ENCODE peak calls at places on chromosomes 16 and 17, in six cellular contexts. One of them, this sample, is unnamed.

GRCh38 chr16:27428035-27428785 is 26.2 kb downstream of the IL21R start:
- DNase-seq in lower leg skin: peak
- DNase-seq in Panc1: no peak
- DNase-seq in progenitor cell of endocrine pancreas: peak
- DNase-seq in cardiac fibroblast: no peak
- DNase-seq in coronary artery: peak
- DNase-seq in this sample: no peak

GRCh38 chr16:80346160-80346632 is 194.6 kb upstream of the DYNLRB2 start:
- DNase-seq in progenitor cell of endocrine pancreas: no peak
- DNase-seq in Panc1: no peak
- DNase-seq in coronary artery: peak
- DNase-seq in cardiac fibroblast: peak
- DNase-seq in lower leg skin: no peak
- DNase-seq in this sample: peak

GRCh38 chr16:82625066-82625968 is 1.5 kb upstream of the CDH13 start:
- DNase-seq in lower leg skin: no peak
- DNase-seq in progenitor cell of endocrine pancreas: no peak
- DNase-seq in cardiac fibroblast: no peak
- DNase-seq in Panc1: no peak
- DNase-seq in coronary artery: no peak
- DNase-seq in this sample: no peak

GRCh38 chr16:26667271-26667703 is 399.4 kb upstream of the C16orf82 start:
- DNase-seq in Panc1: no peak
- DNase-seq in coronary artery: no peak
- DNase-seq in progenitor cell of endocrine pancreas: no peak
- DNase-seq in cardiac fibroblast: no peak
- DNase-seq in lower leg skin: no peak
- DNase-seq in this sample: no peak

GRCh38 chr16:87129771-87130170 is 187.4 kb downstream of the C16orf95 start:
- DNase-seq in progenitor cell of endocrine pancreas: no peak
- DNase-seq in coronary artery: no peak
- DNase-seq in cardiac fibroblast: peak
- DNase-seq in lower leg skin: no peak
- DNase-seq in Panc1: no peak
- DNase-seq in this sample: no peak

GRCh38 chr17:58200024-58200633 is 7.6 kb downstream of the EPX start:
- DNase-seq in coronary artery: no peak
- DNase-seq in progenitor cell of endocrine pancreas: peak
- DNase-seq in lower leg skin: no peak
- DNase-seq in cardiac fibroblast: peak
- DNase-seq in Panc1: no peak
- DNase-seq in this sample: peak

GRCh38 chr17:32015245-32016013 is 8.2 kb downstream of the LRRC37B start:
- DNase-seq in Panc1: peak
- DNase-seq in cardiac fibroblast: no peak
- DNase-seq in progenitor cell of endocrine pancreas: no peak
- DNase-seq in lower leg skin: no peak
- DNase-seq in coronary artery: no peak
- DNase-seq in this sample: no peak

GRCh38 chr16:3119286-3119685 is 6.9 kb downstream of the ZNF205 start:
- DNase-seq in cardiac fibroblast: no peak
- DNase-seq in lower leg skin: no peak
- DNase-seq in Panc1: no peak
- DNase-seq in progenitor cell of endocrine pancreas: no peak
- DNase-seq in coronary artery: no peak
- DNase-seq in this sample: no peak

GRCh38 chr17:20852541-20853370 is 190.1 kb downstream of the USP22 start:
- DNase-seq in lower leg skin: peak
- DNase-seq in Panc1: no peak
- DNase-seq in coronary artery: no peak
- DNase-seq in cardiac fibroblast: peak
- DNase-seq in progenitor cell of endocrine pancreas: no peak
- DNase-seq in this sample: no peak

DNA sequence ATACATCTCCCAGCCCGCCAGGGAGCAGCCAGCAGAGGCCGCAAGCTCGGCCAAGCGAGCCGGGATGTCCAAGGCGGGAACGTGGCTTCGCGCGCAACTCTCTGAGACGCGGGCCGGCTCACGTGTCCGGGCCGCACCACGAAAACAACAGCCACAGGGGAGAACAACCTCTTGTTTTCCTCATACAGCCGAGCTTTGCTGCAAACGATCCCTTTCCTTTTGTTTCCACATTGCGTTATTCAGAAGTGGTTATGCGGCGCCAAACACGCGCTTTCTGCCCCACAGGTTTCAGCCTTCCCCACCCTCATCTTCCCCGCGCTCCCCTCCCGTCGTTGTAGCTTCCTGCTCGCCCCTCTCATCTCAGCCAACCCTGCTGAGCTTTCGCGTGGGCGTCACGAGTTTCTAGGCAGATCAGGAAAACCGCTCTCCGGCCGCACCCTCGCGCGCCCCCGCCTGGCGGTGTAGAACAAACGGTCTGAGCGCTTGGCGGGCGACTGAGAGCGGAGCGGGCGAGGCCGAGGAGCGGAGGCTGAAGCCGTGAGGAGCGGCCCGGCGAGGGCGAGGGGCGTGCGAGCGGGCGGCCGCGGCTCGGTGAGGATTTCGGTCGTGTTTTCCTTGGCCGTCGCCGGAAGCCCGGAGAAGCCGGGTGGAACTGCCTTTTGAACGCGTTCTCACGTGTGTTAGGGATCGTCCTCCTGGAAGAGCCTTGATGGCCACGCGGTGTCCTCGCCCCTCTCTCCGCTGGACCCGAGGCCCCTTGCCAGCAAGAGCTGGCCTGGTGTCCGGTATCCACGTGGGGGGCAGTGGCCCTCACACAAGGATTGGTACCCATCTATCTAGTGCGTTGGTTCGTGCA is 6.6 kb upstream of the SMARCD2 start:
- DNase-seq in progenitor cell of endocrine pancreas: peak
- DNase-seq in cardiac fibroblast: peak
- DNase-seq in lower leg skin: peak
- DNase-seq in Panc1: peak
- DNase-seq in coronary artery: peak
- DNase-seq in this sample: peak
- TF ChIP-seq CTCF in progenitor cell of endocrine pancreas: peak
- TF ChIP-seq CTCF in cardiac fibroblast: peak
- TF ChIP-seq CTCF in lower leg skin: no peak
- TF ChIP-seq CTCF in Panc1: peak
- TF ChIP-seq CTCF in coronary artery: peak
- TF ChIP-seq CTCF in this sample: peak

GRCh38 chr17:74536890-74537289 is 5.6 kb upstream of the CD300LB start:
- DNase-seq in progenitor cell of endocrine pancreas: no peak
- DNase-seq in Panc1: no peak
- DNase-seq in cardiac fibroblast: no peak
- DNase-seq in coronary artery: no peak
- DNase-seq in lower leg skin: no peak
- DNase-seq in this sample: no peak
- TF ChIP-seq CTCF in progenitor cell of endocrine pancreas: no peak
- TF ChIP-seq CTCF in Panc1: no peak
- TF ChIP-seq CTCF in cardiac fibroblast: no peak
- TF ChIP-seq CTCF in coronary artery: no peak
- TF ChIP-seq CTCF in lower leg skin: no peak
- TF ChIP-seq CTCF in this sample: no peak

GRCh38 chr17:38343608-38343980 is at the start of gene GPR179:
- DNase-seq in Panc1: no peak
- DNase-seq in progenitor cell of endocrine pancreas: no peak
- DNase-seq in coronary artery: no peak
- DNase-seq in lower leg skin: no peak
- DNase-seq in cardiac fibroblast: no peak
- DNase-seq in this sample: no peak

GRCh38 chr17:38339891-38340290 is 3.9 kb downstream of the GPR179 start:
- DNase-seq in progenitor cell of endocrine pancreas: no peak
- DNase-seq in lower leg skin: no peak
- DNase-seq in Panc1: no peak
- DNase-seq in cardiac fibroblast: no peak
- DNase-seq in coronary artery: no peak
- DNase-seq in this sample: no peak

GRCh38 chr17:38338535-38338934 is 5.2 kb downstream of the GPR179 start:
- DNase-seq in cardiac fibroblast: no peak
- DNase-seq in Panc1: no peak
- DNase-seq in lower leg skin: no peak
- DNase-seq in progenitor cell of endocrine pancreas: no peak
- DNase-seq in coronary artery: no peak
- DNase-seq in this sample: no peak

GRCh38 chr17:38342886-38343607 is 709 bp downstream of the GPR179 start:
- DNase-seq in coronary artery: no peak
- DNase-seq in Panc1: no peak
- DNase-seq in cardiac fibroblast: no peak
- DNase-seq in lower leg skin: no peak
- DNase-seq in progenitor cell of endocrine pancreas: no peak
- DNase-seq in this sample: no peak

GRCh38 chr17:38341035-38341721 is 2.6 kb downstream of the GPR179 start:
- DNase-seq in progenitor cell of endocrine pancreas: no peak
- DNase-seq in cardiac fibroblast: peak
- DNase-seq in coronary artery: no peak
- DNase-seq in Panc1: no peak
- DNase-seq in lower leg skin: no peak
- DNase-seq in this sample: no peak
- TF ChIP-seq CTCF in progenitor cell of endocrine pancreas: no peak
- TF ChIP-seq CTCF in cardiac fibroblast: no peak
- TF ChIP-seq CTCF in coronary artery: no peak
- TF ChIP-seq CTCF in Panc1: no peak
- TF ChIP-seq CTCF in lower leg skin: no peak
- TF ChIP-seq CTCF in this sample: no peak

DNA sequence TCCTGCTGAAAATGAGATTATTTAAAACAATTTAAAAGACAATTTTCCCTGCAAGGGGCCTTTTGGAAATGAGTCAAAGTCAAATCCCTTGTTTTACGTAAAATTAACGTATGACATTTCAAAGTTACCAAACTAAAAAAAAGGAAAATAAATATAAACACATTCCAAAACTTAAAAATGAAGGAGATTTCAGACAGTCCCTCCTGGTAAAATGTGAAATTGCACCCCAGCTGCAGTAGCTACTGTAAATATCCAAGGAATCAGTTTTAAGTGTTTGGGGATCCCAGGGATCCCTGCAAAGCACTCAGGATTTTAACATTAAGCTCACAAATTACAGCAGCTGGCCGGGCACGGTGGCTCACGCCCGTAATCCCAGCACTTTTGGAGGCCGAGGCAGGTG is 63.3 kb downstream of the NXN start:
- DNase-seq in Panc1: no peak
- DNase-seq in progenitor cell of endocrine pancreas: no peak
- DNase-seq in cardiac fibroblast: no peak
- DNase-seq in coronary artery: no peak
- DNase-seq in lower leg skin: no peak
- DNase-seq in this sample: no peak
- TF ChIP-seq CTCF in Panc1: no peak
- TF ChIP-seq CTCF in progenitor cell of endocrine pancreas: peak
- TF ChIP-seq CTCF in cardiac fibroblast: no peak
- TF ChIP-seq CTCF in coronary artery: no peak
- TF ChIP-seq CTCF in lower leg skin: no peak
- TF ChIP-seq CTCF in this sample: no peak

DNA sequence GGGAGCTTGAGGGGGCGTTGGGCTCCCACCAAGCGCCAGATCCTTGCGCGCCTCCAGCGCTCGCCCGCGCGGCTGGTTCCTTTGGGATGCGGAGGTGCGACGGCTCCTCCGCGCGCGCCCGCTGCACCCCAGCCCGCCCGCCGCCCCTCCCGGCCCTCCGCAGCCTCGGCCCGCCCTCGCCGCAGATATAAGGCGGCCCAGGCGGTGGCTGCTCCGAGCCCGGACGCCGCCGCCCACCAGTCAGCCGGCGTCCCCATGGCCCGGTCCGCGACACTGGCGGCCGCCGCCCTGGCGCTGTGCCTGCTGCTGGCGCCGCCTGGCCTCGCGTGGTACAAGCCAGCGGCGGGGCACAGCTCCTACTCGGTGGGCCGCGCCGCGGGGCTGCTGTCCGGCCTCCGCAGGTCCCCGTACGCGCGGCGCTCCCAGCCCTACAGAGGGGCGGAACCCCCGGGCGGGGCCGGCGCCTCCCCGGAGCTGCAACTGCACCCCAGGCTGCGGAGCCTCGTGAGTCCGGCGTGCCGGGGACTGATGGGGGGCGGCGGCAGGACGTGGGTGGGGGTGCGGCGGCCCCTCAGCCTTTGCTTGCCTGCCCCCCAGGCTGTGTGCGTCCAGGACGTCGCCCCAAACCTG is at the start of gene NPB:
- DNase-seq in cardiac fibroblast: no peak
- DNase-seq in lower leg skin: no peak
- DNase-seq in coronary artery: no peak
- DNase-seq in Panc1: no peak
- DNase-seq in progenitor cell of endocrine pancreas: no peak
- DNase-seq in this sample: no peak
- TF ChIP-seq CTCF in cardiac fibroblast: no peak
- TF ChIP-seq CTCF in lower leg skin: no peak
- TF ChIP-seq CTCF in coronary artery: no peak
- TF ChIP-seq CTCF in Panc1: no peak
- TF ChIP-seq CTCF in progenitor cell of endocrine pancreas: no peak
- TF ChIP-seq CTCF in this sample: no peak

DNA sequence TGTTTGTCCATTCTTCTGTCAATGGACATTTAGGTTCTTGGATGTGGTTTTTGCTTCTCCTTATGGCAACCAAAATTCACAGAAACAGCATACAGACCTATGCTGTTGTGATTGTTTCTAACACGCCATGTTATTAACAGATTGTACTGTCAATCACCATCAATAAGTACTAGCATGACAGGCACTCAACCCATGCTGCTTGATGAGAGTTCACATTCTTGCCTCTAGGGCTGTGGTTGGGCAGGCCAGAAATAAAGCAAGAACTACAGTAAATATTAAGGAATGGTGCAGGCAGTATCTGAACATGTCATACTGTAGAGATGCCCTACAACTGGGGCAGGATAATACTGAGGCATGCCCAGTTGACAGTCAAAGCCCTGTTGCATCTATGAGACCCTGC is 171.2 kb upstream of the ZFHX3 start:
- DNase-seq in lower leg skin: no peak
- DNase-seq in coronary artery: no peak
- DNase-seq in Panc1: no peak
- DNase-seq in cardiac fibroblast: no peak
- DNase-seq in progenitor cell of endocrine pancreas: no peak
- DNase-seq in this sample: no peak
- TF ChIP-seq CTCF in lower leg skin: no peak
- TF ChIP-seq CTCF in coronary artery: no peak
- TF ChIP-seq CTCF in Panc1: no peak
- TF ChIP-seq CTCF in cardiac fibroblast: peak
- TF ChIP-seq CTCF in progenitor cell of endocrine pancreas: no peak
- TF ChIP-seq CTCF in this sample: no peak

DNA sequence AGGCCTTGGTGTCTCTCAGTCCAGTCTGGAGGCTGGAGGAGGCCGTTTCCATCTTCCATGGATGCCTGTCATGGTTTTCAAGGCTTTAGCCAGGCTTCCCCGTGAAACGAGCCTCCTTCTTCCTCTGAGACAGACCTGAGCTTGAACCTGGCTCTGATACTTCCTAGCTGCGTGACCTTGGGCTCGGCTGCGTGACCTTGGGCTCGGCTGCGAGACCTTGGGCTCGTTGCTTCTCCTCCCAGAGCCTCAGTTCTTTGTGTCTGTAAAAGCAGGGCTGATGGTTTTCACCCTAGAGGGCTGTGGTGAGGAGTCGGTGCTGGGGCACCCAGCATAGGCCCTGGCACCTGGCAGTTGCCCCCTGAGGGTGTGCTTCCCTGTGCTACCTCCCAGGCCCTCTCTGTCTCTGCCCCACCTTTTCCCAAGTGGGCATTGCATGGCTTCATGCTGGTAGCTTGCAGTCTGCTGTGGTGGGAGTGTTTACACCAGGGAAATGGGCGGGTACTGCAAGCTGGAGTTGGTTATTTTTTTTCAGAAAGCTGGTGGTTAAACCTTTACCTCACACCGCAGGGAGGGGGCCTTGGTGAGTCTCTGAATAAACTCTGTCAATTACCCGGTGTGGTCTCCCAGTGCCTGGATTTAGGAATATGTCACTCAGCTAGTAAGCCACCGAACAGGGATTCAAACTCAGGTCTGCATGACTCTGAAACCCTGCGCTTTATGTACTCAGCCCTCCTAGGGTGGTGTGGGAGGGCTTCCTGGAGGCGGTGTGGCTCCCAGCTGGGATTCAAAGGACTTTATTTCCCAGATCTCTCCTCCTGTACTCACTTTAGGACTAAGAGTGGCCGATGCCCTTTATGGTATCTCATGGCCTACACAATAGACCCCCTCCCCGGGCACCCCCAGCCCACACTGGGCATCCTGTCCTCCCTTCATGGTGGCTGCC is 129.0 kb upstream of the CIBAR2 start:
- DNase-seq in cardiac fibroblast: no peak
- DNase-seq in lower leg skin: no peak
- DNase-seq in progenitor cell of endocrine pancreas: no peak
- DNase-seq in Panc1: no peak
- DNase-seq in coronary artery: no peak
- DNase-seq in this sample: no peak
- TF ChIP-seq CTCF in cardiac fibroblast: no peak
- TF ChIP-seq CTCF in lower leg skin: no peak
- TF ChIP-seq CTCF in progenitor cell of endocrine pancreas: no peak
- TF ChIP-seq CTCF in Panc1: no peak
- TF ChIP-seq CTCF in coronary artery: no peak
- TF ChIP-seq CTCF in this sample: peak